ENCODE peak calls at places on chromosomes 13 and 19, in ten cellular contexts. P is T-helper 1 cell; G is stimulated activated CD4-positive, alpha-beta T cell treated with anti-CD3 and anti-CD28 coated beads, Interleukin-4, amount 100 ng/mL, for 24 hours; Z is NCI-H187; U is bronchial epithelial cell; I is Calu3; H is T-cell; A is stimulated activated CD8-positive, alpha-beta memory T cell treated with anti-CD3 and anti-CD28 coated beads, Interleukin-4, amount 100 ng/mL, for 1 hour; V is NCI-H510A treated with DMSO at 0.1 percent for 48 hours; K is posterior cingulate gyrus. Q is an unnamed sample.
A peak's percentile ranks its signal among the peaks of the same experiment; 100 is the strongest.

GRCh38 chr19:51187395-51188226 is 37.3 kb upstream of the CD33 start:
- DNase-seq in P (no peak), G (no peak), Z (no peak), U (no peak), I (no peak), H (no peak), A (no peak), V (no peak), K (no peak), Q (no peak)

GRCh38 chr13:26855921-26856320 is 95.3 kb upstream of the GPR12 start:
- DNase-seq in P (no peak), G (no peak), Z (no peak), U (no peak), I (no peak), H (no peak), A (no peak), V (no peak), K (no peak), Q (no peak)

GRCh38 chr19:50817941-50818858 is 5.4 kb downstream of the KLK1 start:
- DNase-seq in P (no peak), G (peak; percentile 58), Z (peak; percentile 66), U (no peak), I (peak; percentile 72), H (no peak), A (peak; percentile 9), V (no peak), K (no peak), Q (peak; percentile 24)

GRCh38 chr13:98322091-98322718 is 145.1 kb upstream of the RNF113B start:
- DNase-seq in P (no peak), G (no peak), Z (no peak), U (no peak), I (no peak), H (no peak), A (no peak), V (no peak), K (no peak), Q (no peak)

GRCh38 chr13:111992911-111993310 is 74.0 kb upstream of the SOX1 start:
- DNase-seq in P (no peak), G (no peak), Z (no peak), U (no peak), I (no peak), H (no peak), A (no peak), V (no peak), K (no peak), Q (no peak)

GRCh38 chr19:29943615-29944014 is 1.6 kb downstream of the URI1 start:
- DNase-seq in P (no peak), G (no peak), Z (no peak), U (no peak), I (no peak), H (no peak), A (no peak), V (no peak), K (no peak), Q (no peak)

GRCh38 chr19:35068941-35069634 is 27.6 kb downstream of the HPN start:
- DNase-seq in P (no peak), G (no peak), Z (no peak), U (no peak), I (no peak), H (no peak), A (no peak), V (no peak), K (no peak), Q (no peak)

GRCh38 chr13:65553328-65553727 is 1676.8 kb downstream of the PCDH9 start:
- DNase-seq in P (no peak), G (no peak), Z (no peak), U (no peak), I (no peak), H (no peak), A (no peak), V (no peak), K (no peak), Q (no peak)

GRCh38 chr13:66076417-66076816 is 1153.7 kb downstream of the PCDH9 start:
- DNase-seq in P (no peak), G (no peak), Z (no peak), U (peak; percentile 17), I (no peak), H (no peak), A (no peak), V (no peak), K (no peak), Q (no peak)

GRCh38 chr19:39671739-39672363 is 16.1 kb downstream of the LGALS16 start:
- DNase-seq in P (no peak), G (peak; percentile 69), Z (peak; percentile 31), U (peak; percentile 41), I (peak; percentile 71), H (peak; percentile 9), A (peak; percentile 29), V (peak; percentile 48), K (no peak), Q (peak; percentile 36)

GRCh38 chr19:29645911-29646310 is 19.4 kb upstream of the PLEKHF1 start:
- DNase-seq in P (no peak), G (no peak), Z (no peak), U (peak; percentile 66), I (no peak), H (no peak), A (no peak), V (no peak), K (no peak), Q (no peak)

GRCh38 chr13:25375727-25376358 is 4.1 kb downstream of the ATP8A2 start:
- DNase-seq in P (no peak), G (peak; percentile 48), Z (no peak), U (peak; percentile 30), I (peak; percentile 36), H (no peak), A (no peak), V (peak; percentile 31), K (no peak), Q (no peak)

Q was measured in foreskin keratinocyte.